ENCODE peak calls at places on chromosomes 11 and 22, in eight cellular contexts. C is A549, L is heart left ventricle, K is prostate gland, O is lower leg skin, J is spleen, S is erythroblast, A is upper lobe of left lung. M is an unnamed sample.

GRCh38 chr11:10934293-10934850 is 76.5 kb upstream of the ZBED5 start:
- DNase-seq in C (no peak), L (no peak), K (peak; percentile 28), O (no peak), J (no peak), S (no peak), A (no peak), M (no peak)

GRCh38 chr11:116499396-116500001 is 273.3 kb downstream of the BUD13 start:
- DNase-seq in C (peak; percentile 27), L (peak; percentile 66), K (peak; percentile 76), O (peak; percentile 33), J (no peak), S (peak; percentile 65), A (peak; percentile 54), M (peak; percentile 96)

GRCh38 chr22:20881869-20882815 is 23.3 kb downstream of the SNAP29 start:
- DNase-seq in C (no peak), L (no peak), K (no peak), O (no peak), J (no peak), S (no peak), A (no peak), M (no peak)

GRCh38 chr11:12154871-12155668 is 44.7 kb downstream of the MICAL2 start:
- DNase-seq in C (no peak), L (no peak), K (no peak), O (no peak), J (peak; percentile 21), S (no peak), A (no peak), M (no peak)

GRCh38 chr11:16347928-16348685 is 8.2 kb downstream of the SOX6 start:
- DNase-seq in C (no peak), L (peak; percentile 28), K (no peak), O (no peak), J (no peak), S (no peak), A (no peak), M (no peak)

GRCh38 chr11:19432370-19433163 is 191.8 kb upstream of the E2F8 start:
- DNase-seq in C (no peak), L (no peak), K (no peak), O (no peak), J (no peak), S (no peak), A (no peak), M (no peak)

GRCh38 chr22:29359469-29359868 is 28.9 kb downstream of the AP1B1 start:
- DNase-seq in C (peak; percentile 28), L (peak; percentile 69), K (peak; percentile 64), O (no peak), J (peak; percentile 79), S (peak; percentile 52), A (no peak), M (peak; percentile 77)

GRCh38 chr22:22349455-22349836 is 104.9 kb downstream of the VPREB1 start:
- DNase-seq in C (no peak), L (no peak), K (no peak), O (no peak), J (no peak), S (no peak), A (no peak), M (no peak)

GRCh38 chr11:19805346-19805745 is 92.7 kb downstream of the NAV2 start:
- DNase-seq in C (no peak), L (no peak), K (no peak), O (no peak), J (no peak), S (no peak), A (no peak), M (no peak)

GRCh38 chr11:119144825-119145476 is 3.9 kb upstream of the ABCG4 start:
- DNase-seq in C (peak; percentile 90), L (peak; percentile 65), K (peak; percentile 26), O (peak; percentile 45), J (no peak), S (peak; percentile 80), A (no peak), M (peak; percentile 69)

GRCh38 chr11:119550330-119550729 is 127.4 kb upstream of the THY1 start:
- DNase-seq in C (no peak), L (no peak), K (no peak), O (peak; percentile 14), J (no peak), S (no peak), A (no peak), M (no peak)

DNA sequence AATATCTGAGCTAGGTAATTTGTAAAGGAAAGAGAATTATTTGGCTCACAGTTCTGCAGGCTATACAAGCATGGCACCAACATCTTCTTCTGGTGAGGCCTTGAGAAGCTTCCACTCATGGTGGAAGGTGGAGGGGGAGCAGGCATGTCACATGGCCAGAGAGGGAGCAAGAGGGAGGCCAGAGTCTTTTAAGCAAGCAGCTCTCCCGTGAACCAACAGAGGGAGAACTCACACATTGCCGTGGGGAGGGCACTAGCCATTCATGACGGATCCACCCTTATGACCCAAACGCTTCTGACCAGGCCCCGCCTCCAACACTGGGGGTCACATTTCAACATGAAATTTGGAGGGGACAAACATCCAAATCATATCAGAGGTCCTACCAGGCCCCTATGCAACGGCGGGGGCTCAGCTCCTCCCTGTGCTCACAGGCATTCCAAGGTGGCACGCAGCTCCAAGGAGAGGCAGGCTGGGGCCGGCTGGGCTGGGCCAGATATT is 4.6 kb downstream of the C11orf96 start:
- DNase-seq in C (no peak), L (peak; percentile 46), K (no peak), O (no peak), J (peak; percentile 67), S (peak; percentile 73), A (peak; percentile 45), M (no peak)
- TF ChIP-seq POLR2A in C (no peak), L (no peak), K (no peak), O (no peak), J (no peak), S (no peak), A (no peak), M (no peak)

GRCh38 chr11:130002846-130003716 is 446 bp upstream of the PRDM10 start:
- DNase-seq in C (peak; percentile 94), L (peak; percentile 96), K (peak; percentile 93), O (peak; percentile 95), J (peak; percentile 98), S (peak; percentile 97), A (peak; percentile 96), M (peak; percentile 96)

GRCh38 chr11:130003717-130004001 is 1.0 kb upstream of the PRDM10 start:
- DNase-seq in C (no peak), L (no peak), K (no peak), O (no peak), J (no peak), S (no peak), A (no peak), M (peak; percentile 68)

GRCh38 chr11:130002352-130002845 is at the start of gene PRDM10:
- DNase-seq in C (peak; percentile 77), L (peak; percentile 95), K (peak; percentile 91), O (peak; percentile 90), J (peak; percentile 97), S (peak; percentile 96), A (peak; percentile 96), M (peak; percentile 96)

GRCh38 chr11:130000552-130001176 is 2.0 kb downstream of the PRDM10 start:
- DNase-seq in C (no peak), L (no peak), K (no peak), O (no peak), J (no peak), S (no peak), A (no peak), M (no peak)

DNA sequence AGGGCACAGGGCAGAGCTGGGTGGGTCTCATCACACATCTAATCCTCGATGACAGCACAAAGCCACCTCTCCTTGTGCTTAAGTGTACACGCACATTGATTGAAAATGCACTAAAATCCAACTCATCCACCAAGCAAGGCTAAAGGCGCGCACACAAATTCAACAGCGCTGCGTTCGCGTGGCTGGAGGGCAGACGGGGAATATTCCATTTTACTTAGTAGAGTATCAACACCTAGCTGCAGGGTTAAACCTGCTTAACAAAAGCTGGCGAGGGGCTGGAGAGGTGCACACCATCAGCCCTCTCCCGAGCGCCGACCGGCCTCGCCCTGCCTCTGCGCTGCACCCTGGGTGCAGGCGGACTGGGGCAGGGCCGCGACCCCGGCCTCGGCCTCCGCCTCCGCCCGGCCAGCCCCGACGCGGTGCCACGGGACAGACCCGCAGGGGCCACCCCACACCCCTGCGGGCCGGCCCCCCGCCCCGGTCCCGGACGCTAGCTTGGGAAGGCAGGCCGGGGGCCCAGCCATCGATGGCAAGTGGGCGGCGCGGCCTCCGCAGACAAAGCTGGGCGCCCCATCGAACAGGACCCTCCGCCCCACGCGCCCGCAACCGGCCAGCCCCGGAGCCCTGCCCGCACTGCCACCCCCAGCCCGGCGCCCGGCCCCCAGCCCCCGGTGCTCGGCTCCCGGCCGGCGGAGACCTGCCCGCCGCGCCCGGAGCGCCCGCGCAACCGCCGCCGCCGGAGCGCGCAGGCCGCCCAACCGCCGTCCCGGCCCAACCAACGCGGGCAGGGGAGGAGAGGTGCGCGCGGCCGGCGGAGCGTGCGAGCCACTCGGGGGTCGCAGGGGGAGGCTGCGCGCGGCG is 914 bp downstream of the PRDM10 start:
- DNase-seq in C (peak; percentile 24), L (peak; percentile 53), K (peak; percentile 17), O (no peak), J (no peak), S (peak; percentile 74), A (no peak), M (peak; percentile 56)
- TF ChIP-seq POLR2A in C (no peak), L (no peak), K (no peak), O (no peak), J (no peak), S (no peak), A (no peak), M (no peak)

GRCh38 chr11:130070109-130070828 is 575 bp downstream of the APLP2 start:
- DNase-seq in C (peak; percentile 15), L (peak; percentile 46), K (peak; percentile 28), O (no peak), J (peak; percentile 91), S (peak; percentile 66), A (peak; percentile 90), M (peak; percentile 45)
- TF ChIP-seq POLR2A in C (no peak), L (no peak), K (no peak), O (no peak), J (no peak), S (peak; percentile 40), A (no peak), M (no peak)

GRCh38 chr11:27391336-27392015 is 28.5 kb upstream of the CCDC34 start:
- DNase-seq in C (no peak), L (no peak), K (no peak), O (no peak), J (no peak), S (peak; percentile 20), A (no peak), M (no peak)

GRCh38 chr11:27392278-27392677 is 29.3 kb upstream of the CCDC34 start:
- DNase-seq in C (no peak), L (no peak), K (no peak), O (no peak), J (no peak), S (no peak), A (no peak), M (no peak)

GRCh38 chr11:27392715-27393114 is 29.7 kb upstream of the CCDC34 start:
- DNase-seq in C (no peak), L (no peak), K (peak; percentile 33), O (no peak), J (no peak), S (peak; percentile 84), A (no peak), M (no peak)

GRCh38 chr11:27390318-27390958 is 27.4 kb upstream of the CCDC34 start:
- DNase-seq in C (no peak), L (no peak), K (no peak), O (no peak), J (no peak), S (no peak), A (no peak), M (no peak)

DNA sequence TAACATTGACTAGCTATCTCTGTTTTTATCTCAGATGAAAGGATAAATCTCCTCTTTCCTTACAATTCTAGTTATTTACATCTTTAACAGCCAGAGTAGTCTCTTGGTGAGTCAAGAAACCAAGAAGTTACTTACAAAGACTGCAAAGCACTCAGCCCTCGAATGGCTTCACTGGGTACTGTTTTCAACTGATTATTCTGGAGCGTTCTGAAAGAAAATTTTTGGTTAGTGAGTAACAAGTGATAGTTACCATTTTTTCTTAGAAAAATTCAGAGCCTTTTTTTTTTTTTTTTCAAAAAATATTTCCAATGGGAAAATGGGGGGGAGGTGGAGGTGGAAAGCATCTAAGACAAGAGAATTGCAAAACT is 27.9 kb upstream of the CCDC34 start:
- DNase-seq in C (no peak), L (no peak), K (no peak), O (no peak), J (no peak), S (no peak), A (no peak), M (no peak)
- TF ChIP-seq POLR2A in C (no peak), L (no peak), K (no peak), O (no peak), J (no peak), S (no peak), A (no peak), M (no peak)

M was measured in testis.